ENCODE peak calls at places on chromosome 13, in six cellular contexts. W is GM20000, C is omental fat pad, X is tibial nerve, U is epithelial cell of esophagus, N is HL-60. A is an unnamed sample.

GRCh38 chr13:97211357-97211756 is 10.8 kb upstream of the MBNL2 start:
- DNase-seq in W (no peak), C (no peak), X (no peak), U (no peak), N (no peak), A (no peak)

GRCh38 chr13:46179576-46180368 is 2.2 kb downstream of the LCP1 start:
- DNase-seq in W (no peak), C (no peak), X (peak), U (no peak), N (peak), A (peak)

GRCh38 chr13:104705031-104705750 is 1639.0 kb upstream of the SLC10A2 start:
- DNase-seq in W (no peak), C (no peak), X (no peak), U (no peak), N (no peak), A (no peak)

GRCh38 chr13:105612541-105612940 is 922.9 kb downstream of the EFNB2 start:
- DNase-seq in W (no peak), C (no peak), X (no peak), U (no peak), N (no peak), A (no peak)

GRCh38 chr13:110363009-110363408 is 55.9 kb downstream of the COL4A2 start:
- DNase-seq in W (no peak), C (no peak), X (no peak), U (no peak), N (no peak), A (no peak)

GRCh38 chr13:76225815-76226489 is 589.8 kb downstream of the LMO7 start:
- DNase-seq in W (no peak), C (no peak), X (no peak), U (no peak), N (no peak), A (no peak)

GRCh38 chr13:28401303-28402056 is 93.4 kb downstream of the FLT1 start:
- DNase-seq in W (peak), C (no peak), X (no peak), U (no peak), N (peak), A (no peak)

GRCh38 chr13:28489975-28490550 is 4.9 kb downstream of the FLT1 start:
- DNase-seq in W (no peak), C (no peak), X (no peak), U (no peak), N (no peak), A (no peak)

GRCh38 chr13:104111031-104111430 is 1044.8 kb upstream of the SLC10A2 start:
- DNase-seq in W (no peak), C (no peak), X (no peak), U (no peak), N (no peak), A (no peak)

DNA sequence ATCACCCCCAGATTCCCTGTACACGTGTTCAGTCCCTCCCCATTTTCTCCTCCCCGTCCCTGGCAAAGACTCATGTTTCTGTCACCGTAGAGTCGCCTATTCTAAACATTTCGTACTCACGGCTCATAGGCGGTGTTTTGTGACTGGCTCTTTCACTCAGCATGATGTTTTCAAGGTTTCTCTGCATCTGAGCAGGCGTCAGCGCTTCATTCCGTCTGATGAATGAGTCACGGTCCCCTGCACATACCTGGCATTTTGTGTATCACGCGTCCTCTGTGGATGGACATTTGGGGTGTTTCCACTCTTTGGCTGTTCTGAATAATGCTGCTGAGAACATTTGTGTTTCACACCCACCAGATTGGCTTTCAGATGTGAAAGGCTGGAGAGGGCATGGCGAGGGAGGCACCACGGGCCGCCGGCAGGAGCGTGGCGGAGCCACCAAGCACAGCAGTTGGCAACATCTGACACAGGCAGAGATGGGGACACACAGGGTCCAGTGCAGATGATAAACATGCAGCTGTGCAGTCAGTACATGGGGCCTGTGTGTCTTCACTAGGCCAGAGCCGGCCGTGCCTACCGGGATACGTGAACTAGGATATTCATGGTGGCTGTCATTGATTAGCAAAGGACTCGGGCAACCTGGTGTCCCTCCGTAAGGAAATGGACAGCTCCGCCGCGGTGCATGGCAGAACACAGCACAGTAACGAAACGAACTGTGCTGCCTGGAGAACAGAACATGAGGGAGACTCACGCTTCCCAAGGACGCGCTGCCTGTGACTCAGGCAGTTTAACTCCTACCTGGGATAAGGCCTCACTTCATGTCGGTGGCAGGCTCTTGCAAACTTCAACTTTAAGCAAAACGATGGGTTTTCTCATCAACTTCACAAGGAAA is 117.2 kb downstream of the ATP11A start:
- DNase-seq in W (no peak), C (no peak), X (no peak), U (no peak), N (no peak), A (no peak)
- TF ChIP-seq CTCF in W (no peak), C (no peak), X (no peak), U (no peak), N (no peak), A (no peak)

DNA sequence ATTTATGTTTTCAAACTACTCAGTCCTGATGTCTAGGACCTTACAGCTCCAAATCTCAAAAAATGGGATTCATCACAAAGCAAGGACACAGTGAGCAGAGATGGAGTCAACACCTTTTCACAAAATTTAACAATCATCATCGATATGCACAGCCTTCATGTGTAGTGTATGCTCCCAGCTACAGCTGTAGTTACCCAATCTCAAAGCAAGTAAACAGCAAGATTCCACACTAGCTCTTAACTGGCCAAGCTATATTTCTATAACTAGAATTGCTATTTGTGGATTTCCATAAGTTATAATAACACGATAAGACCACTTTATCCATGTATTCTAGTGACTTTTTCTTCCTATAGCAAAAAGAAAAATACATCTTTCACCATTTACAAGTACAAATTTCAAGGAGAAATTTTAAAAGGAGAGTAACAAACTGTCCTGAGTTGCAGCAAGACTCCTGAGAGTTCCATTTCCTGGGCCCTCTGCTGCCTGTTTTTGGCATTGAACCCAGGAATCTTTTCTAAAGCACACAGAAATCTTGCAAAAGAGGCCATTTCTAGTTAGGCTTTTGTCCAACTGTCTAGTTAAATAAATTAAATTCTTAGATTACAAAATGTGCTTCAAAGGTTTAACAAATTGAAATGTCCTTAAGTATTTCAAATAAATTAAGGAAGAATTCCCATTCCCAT is 460.6 kb downstream of the FGF14 start:
- DNase-seq in W (no peak), C (no peak), X (no peak), U (peak), N (no peak), A (no peak)
- TF ChIP-seq CTCF in W (no peak), C (no peak), X (no peak), U (peak), N (no peak), A (no peak)

GRCh38 chr13:27283906-27284523 is 13.4 kb downstream of the RASL11A start:
- DNase-seq in W (no peak), C (no peak), X (no peak), U (peak), N (no peak), A (no peak)
- TF ChIP-seq CTCF in W (peak), C (no peak), X (no peak), U (peak), N (no peak), A (peak)

GRCh38 chr13:69324109-69324886 is 783.3 kb upstream of the ATXN8OS start:
- DNase-seq in W (no peak), C (no peak), X (no peak), U (peak), N (no peak), A (no peak)
- TF ChIP-seq CTCF in W (no peak), C (no peak), X (no peak), U (peak), N (no peak), A (no peak)

A was measured in CD14-positive monocyte.